ENCODE peak calls at places on chromosome 5, in five cellular contexts. One of them, this sample, is unnamed.

GRCh38 chr5:37721447-37721871 is 118.4 kb downstream of the GDNF start:
- DNase-seq in uterus: no peak
- DNase-seq in GM12892: no peak
- DNase-seq in NB4: peak
- DNase-seq in vagina: no peak
- DNase-seq in this sample: no peak

GRCh38 chr5:59356813-59357381 is 536.6 kb downstream of the PDE4D start:
- DNase-seq in uterus: no peak
- DNase-seq in GM12892: no peak
- DNase-seq in NB4: peak
- DNase-seq in vagina: no peak
- DNase-seq in this sample: no peak

GRCh38 chr5:144205141-144205551 is 34.5 kb downstream of the KCTD16 start:
- DNase-seq in uterus: no peak
- DNase-seq in GM12892: no peak
- DNase-seq in NB4: no peak
- DNase-seq in vagina: no peak
- DNase-seq in this sample: peak

GRCh38 chr5:150656191-150657132 is 4.6 kb upstream of the MYOZ3 start:
- DNase-seq in uterus: peak
- DNase-seq in GM12892: peak
- DNase-seq in NB4: peak
- DNase-seq in vagina: no peak
- DNase-seq in this sample: no peak

GRCh38 chr5:135596788-135597187 is 18.0 kb upstream of the CXCL14 start:
- DNase-seq in uterus: no peak
- DNase-seq in GM12892: no peak
- DNase-seq in NB4: no peak
- DNase-seq in vagina: no peak
- DNase-seq in this sample: no peak

GRCh38 chr5:68458416-68458815 is 242.9 kb downstream of the PIK3R1 start:
- DNase-seq in uterus: no peak
- DNase-seq in GM12892: no peak
- DNase-seq in NB4: no peak
- DNase-seq in vagina: no peak
- DNase-seq in this sample: no peak

GRCh38 chr5:87195104-87195581 is 72.5 kb upstream of the RASA1 start:
- DNase-seq in uterus: no peak
- DNase-seq in GM12892: no peak
- DNase-seq in NB4: peak
- DNase-seq in vagina: no peak
- DNase-seq in this sample: no peak

GRCh38 chr5:52997424-52997823 is 8.3 kb downstream of the ITGA2 start:
- DNase-seq in uterus: no peak
- DNase-seq in GM12892: no peak
- DNase-seq in NB4: no peak
- DNase-seq in vagina: no peak
- DNase-seq in this sample: no peak

GRCh38 chr5:16983022-16983639 is 47.0 kb upstream of the MYO10 start:
- DNase-seq in uterus: no peak
- DNase-seq in GM12892: no peak
- DNase-seq in NB4: no peak
- DNase-seq in vagina: no peak
- DNase-seq in this sample: no peak

DNA sequence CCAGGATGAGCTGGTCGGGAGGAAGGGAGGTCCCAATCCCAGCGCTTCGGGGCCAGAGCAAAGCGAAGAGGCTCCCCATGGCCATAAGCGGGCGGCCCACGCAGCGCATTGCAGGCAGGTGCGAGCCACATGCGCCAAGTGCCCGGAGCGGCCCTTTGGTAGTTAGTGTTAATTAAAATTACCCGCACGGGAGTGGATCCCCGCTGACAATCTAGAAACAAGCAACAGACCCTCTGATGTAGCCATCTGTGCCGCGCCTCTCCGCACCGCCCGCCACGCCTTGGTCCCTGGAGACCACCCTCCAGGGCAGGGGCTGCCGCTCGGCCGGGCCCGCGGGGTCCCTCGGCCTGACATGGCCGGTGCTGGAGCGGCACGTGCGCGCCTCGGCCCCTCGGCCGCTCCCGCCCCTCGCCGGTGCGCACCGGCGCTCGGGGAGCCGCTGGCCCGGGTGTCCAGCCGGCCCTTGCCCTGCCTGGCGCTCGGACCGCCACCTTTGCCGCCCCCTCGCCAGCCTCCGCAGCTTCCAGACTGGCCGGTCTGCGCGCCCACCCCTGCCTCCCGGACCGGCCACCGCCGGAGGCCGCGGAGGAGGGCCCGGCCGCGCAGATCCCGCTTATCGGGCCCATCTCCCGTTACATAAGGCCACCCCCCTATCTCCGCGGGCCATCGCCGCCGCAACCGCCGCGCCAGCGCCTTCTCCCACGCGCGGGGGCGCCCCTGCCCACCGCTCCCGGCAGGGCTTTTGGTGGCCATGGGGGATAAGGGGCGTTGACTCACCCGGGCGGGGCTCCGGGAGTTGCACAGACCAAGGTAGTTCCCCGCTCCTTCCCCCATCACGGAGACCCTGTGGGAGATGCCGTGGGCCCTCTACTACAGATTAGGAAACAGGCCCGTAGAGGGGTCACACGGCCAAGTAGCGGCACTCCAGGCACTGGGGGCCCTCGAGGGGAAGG is 1.9 kb upstream of the IL13 start:
- DNase-seq in uterus: no peak
- DNase-seq in GM12892: no peak
- DNase-seq in NB4: peak
- DNase-seq in vagina: peak
- DNase-seq in this sample: no peak
- TF ChIP-seq POLR2A in uterus: no peak
- TF ChIP-seq POLR2A in GM12892: no peak
- TF ChIP-seq POLR2A in NB4: no peak
- TF ChIP-seq POLR2A in vagina: no peak
- TF ChIP-seq POLR2A in this sample: no peak

GRCh38 chr5:10265245-10266109 is 15.4 kb downstream of the CCT5 start:
- DNase-seq in uterus: no peak
- DNase-seq in GM12892: no peak
- DNase-seq in NB4: no peak
- DNase-seq in vagina: no peak
- DNase-seq in this sample: no peak
- TF ChIP-seq POLR2A in uterus: no peak
- TF ChIP-seq POLR2A in GM12892: peak
- TF ChIP-seq POLR2A in NB4: peak
- TF ChIP-seq POLR2A in vagina: no peak
- TF ChIP-seq POLR2A in this sample: no peak

GRCh38 chr5:43066231-43066798 is 26.2 kb upstream of the ANXA2R start:
- DNase-seq in uterus: peak
- DNase-seq in GM12892: peak
- DNase-seq in NB4: peak
- DNase-seq in vagina: no peak
- DNase-seq in this sample: no peak

GRCh38 chr5:43063731-43064171 is 23.6 kb upstream of the ANXA2R start:
- DNase-seq in uterus: no peak
- DNase-seq in GM12892: no peak
- DNase-seq in NB4: peak
- DNase-seq in vagina: no peak
- DNase-seq in this sample: peak

GRCh38 chr5:43068037-43068436 is 27.9 kb upstream of the ANXA2R start:
- DNase-seq in uterus: no peak
- DNase-seq in GM12892: no peak
- DNase-seq in NB4: no peak
- DNase-seq in vagina: no peak
- DNase-seq in this sample: no peak

GRCh38 chr5:43065384-43066230 is 25.5 kb upstream of the ANXA2R start:
- DNase-seq in uterus: no peak
- DNase-seq in GM12892: no peak
- DNase-seq in NB4: peak
- DNase-seq in vagina: no peak
- DNase-seq in this sample: no peak

DNA sequence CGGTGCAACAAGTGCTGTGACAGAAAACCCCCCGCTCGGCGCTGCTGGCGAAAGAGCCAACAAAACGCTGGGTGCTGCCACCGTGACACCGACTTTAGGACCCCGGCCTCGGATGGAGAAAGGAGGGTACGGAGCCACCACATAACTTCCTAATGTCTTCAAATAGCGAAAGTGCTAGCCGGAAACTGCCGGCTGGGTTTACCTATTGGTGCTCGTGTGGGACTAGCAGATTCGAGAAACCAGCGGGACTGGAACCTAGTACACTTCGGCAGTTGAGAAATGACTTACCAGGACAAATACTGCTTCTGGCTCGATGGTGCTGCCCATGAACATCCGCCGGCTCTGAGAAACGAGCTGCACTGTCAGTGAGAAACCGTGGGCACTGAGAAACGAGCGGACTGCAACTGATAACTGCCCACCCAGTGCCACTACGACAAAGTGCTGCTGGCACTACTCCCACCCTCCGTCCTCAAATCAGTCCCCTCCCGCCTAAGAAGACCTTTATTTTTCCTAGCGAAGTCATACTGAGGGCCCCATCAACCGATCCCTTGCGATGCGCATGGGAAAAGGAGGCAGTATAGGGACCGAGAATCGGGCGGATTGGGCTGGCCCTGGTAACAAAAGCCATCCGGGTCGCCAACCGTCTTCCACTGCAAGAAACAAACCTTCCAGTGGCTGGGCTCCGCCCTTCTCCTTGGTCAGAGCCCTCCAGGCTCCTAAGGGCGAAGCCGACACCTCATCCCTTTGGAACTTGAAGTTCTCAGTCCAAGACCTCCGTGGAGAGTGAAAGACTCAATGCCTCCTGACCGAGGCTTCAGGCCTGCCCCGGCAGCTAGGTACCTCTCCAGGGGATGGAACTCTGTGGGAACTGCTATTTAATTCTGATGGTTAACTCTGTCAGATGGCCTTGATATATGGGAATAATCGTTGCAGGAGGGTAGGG is 27.0 kb upstream of the ANXA2R start:
- DNase-seq in uterus: peak
- DNase-seq in GM12892: peak
- DNase-seq in NB4: peak
- DNase-seq in vagina: peak
- DNase-seq in this sample: peak
- TF ChIP-seq POLR2A in uterus: peak
- TF ChIP-seq POLR2A in GM12892: peak
- TF ChIP-seq POLR2A in NB4: peak
- TF ChIP-seq POLR2A in vagina: no peak
- TF ChIP-seq POLR2A in this sample: peak

GRCh38 chr5:154190652-154191304 is at the start of gene GALNT10:
- DNase-seq in uterus: peak
- DNase-seq in GM12892: peak
- DNase-seq in NB4: peak
- DNase-seq in vagina: no peak
- DNase-seq in this sample: no peak
- TF ChIP-seq POLR2A in uterus: peak
- TF ChIP-seq POLR2A in GM12892: peak
- TF ChIP-seq POLR2A in NB4: peak
- TF ChIP-seq POLR2A in vagina: no peak
- TF ChIP-seq POLR2A in this sample: peak

GRCh38 chr5:151815051-151815450 is 43.3 kb downstream of the G3BP1 start:
- DNase-seq in uterus: no peak
- DNase-seq in GM12892: no peak
- DNase-seq in NB4: no peak
- DNase-seq in vagina: no peak
- DNase-seq in this sample: no peak
- TF ChIP-seq POLR2A in uterus: no peak
- TF ChIP-seq POLR2A in GM12892: no peak
- TF ChIP-seq POLR2A in NB4: no peak
- TF ChIP-seq POLR2A in vagina: no peak
- TF ChIP-seq POLR2A in this sample: no peak

GRCh38 chr5:158530111-158530510 is 569.6 kb downstream of the EBF1 start:
- DNase-seq in uterus: no peak
- DNase-seq in GM12892: no peak
- DNase-seq in NB4: no peak
- DNase-seq in vagina: no peak
- DNase-seq in this sample: no peak

GRCh38 chr5:158522001-158522400 is 577.7 kb downstream of the EBF1 start:
- DNase-seq in uterus: no peak
- DNase-seq in GM12892: no peak
- DNase-seq in NB4: peak
- DNase-seq in vagina: no peak
- DNase-seq in this sample: no peak

GRCh38 chr5:158522761-158523160 is 577.0 kb downstream of the EBF1 start:
- DNase-seq in uterus: peak
- DNase-seq in GM12892: no peak
- DNase-seq in NB4: no peak
- DNase-seq in vagina: no peak
- DNase-seq in this sample: no peak

DNA sequence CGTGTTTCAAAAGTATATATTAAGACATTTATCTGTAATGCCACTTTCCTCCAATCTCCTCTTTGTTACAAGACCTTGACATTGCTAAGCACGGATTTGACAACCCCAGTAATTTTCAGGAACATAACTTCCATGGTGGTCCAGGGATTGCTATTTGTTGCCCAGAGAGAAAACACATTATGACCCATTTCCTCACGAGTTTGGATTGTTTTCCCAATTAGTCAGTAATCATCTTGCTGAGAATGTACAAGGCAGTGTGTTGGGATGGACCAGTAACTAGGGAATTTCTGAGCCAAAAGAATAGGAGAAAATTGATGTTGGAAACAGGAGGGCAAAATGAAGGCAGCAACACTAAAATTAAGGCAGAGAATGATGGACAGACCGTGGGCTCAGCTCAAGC is 574.1 kb downstream of the EBF1 start:
- DNase-seq in uterus: no peak
- DNase-seq in GM12892: no peak
- DNase-seq in NB4: no peak
- DNase-seq in vagina: no peak
- DNase-seq in this sample: no peak
- TF ChIP-seq POLR2A in uterus: no peak
- TF ChIP-seq POLR2A in GM12892: no peak
- TF ChIP-seq POLR2A in NB4: no peak
- TF ChIP-seq POLR2A in vagina: no peak
- TF ChIP-seq POLR2A in this sample: no peak